ENCODE peak calls at places on chromosomes 4 and X, in ten cellular contexts. One of them, this sample, is unnamed.
A peak's percentile ranks its signal among the peaks of the same experiment; 100 is the strongest.

GRCh38 chr4:15478724-15479088 is 9.0 kb downstream of the CC2D2A start:
- DNase-seq in pancreas: no peak
- DNase-seq in aorta: no peak
- DNase-seq in ovary: no peak
- DNase-seq in CD8-positive, alpha-beta T cell: no peak
- DNase-seq in effector memory CD4-positive, alpha-beta T cell: no peak
- DNase-seq in K562: no peak
- DNase-seq in heart right ventricle: no peak
- DNase-seq in lung: no peak
- DNase-seq in GM12878: no peak
- DNase-seq in this sample: no peak

GRCh38 chr4:41294445-41295062 is 37.8 kb downstream of the UCHL1 start:
- DNase-seq in pancreas: no peak
- DNase-seq in aorta: no peak
- DNase-seq in ovary: no peak
- DNase-seq in CD8-positive, alpha-beta T cell: no peak
- DNase-seq in effector memory CD4-positive, alpha-beta T cell: no peak
- DNase-seq in K562: no peak
- DNase-seq in heart right ventricle: no peak
- DNase-seq in lung: no peak
- DNase-seq in GM12878: no peak
- DNase-seq in this sample: no peak

GRCh38 chr4:182492456-182492855 is 249.3 kb downstream of the TENM3 start:
- DNase-seq in pancreas: no peak
- DNase-seq in aorta: no peak
- DNase-seq in ovary: no peak
- DNase-seq in CD8-positive, alpha-beta T cell: no peak
- DNase-seq in effector memory CD4-positive, alpha-beta T cell: no peak
- DNase-seq in K562: no peak
- DNase-seq in heart right ventricle: no peak
- DNase-seq in lung: no peak
- DNase-seq in GM12878: no peak
- DNase-seq in this sample: peak; percentile 71

GRCh38 chr4:15436515-15436914 is 8.7 kb downstream of the C1QTNF7 start:
- DNase-seq in pancreas: no peak
- DNase-seq in aorta: peak; percentile 63
- DNase-seq in ovary: no peak
- DNase-seq in CD8-positive, alpha-beta T cell: no peak
- DNase-seq in effector memory CD4-positive, alpha-beta T cell: no peak
- DNase-seq in K562: no peak
- DNase-seq in heart right ventricle: no peak
- DNase-seq in lung: no peak
- DNase-seq in GM12878: no peak
- DNase-seq in this sample: peak; percentile 88

GRCh38 chrX:98897191-98897590 is 1512.9 kb downstream of the PCDH19 start:
- DNase-seq in pancreas: no peak
- DNase-seq in aorta: no peak
- DNase-seq in ovary: no peak
- DNase-seq in CD8-positive, alpha-beta T cell: no peak
- DNase-seq in effector memory CD4-positive, alpha-beta T cell: no peak
- DNase-seq in K562: no peak
- DNase-seq in heart right ventricle: no peak
- DNase-seq in lung: no peak
- DNase-seq in GM12878: no peak
- DNase-seq in this sample: no peak

GRCh38 chr4:23770011-23770410 is 119.8 kb downstream of the PPARGC1A start:
- DNase-seq in pancreas: no peak
- DNase-seq in aorta: no peak
- DNase-seq in ovary: no peak
- DNase-seq in CD8-positive, alpha-beta T cell: no peak
- DNase-seq in effector memory CD4-positive, alpha-beta T cell: no peak
- DNase-seq in K562: no peak
- DNase-seq in heart right ventricle: no peak
- DNase-seq in lung: no peak
- DNase-seq in GM12878: no peak
- DNase-seq in this sample: no peak

GRCh38 chr4:169484485-169484884 is 127.9 kb downstream of the NEK1 start:
- DNase-seq in pancreas: no peak
- DNase-seq in aorta: no peak
- DNase-seq in ovary: no peak
- DNase-seq in CD8-positive, alpha-beta T cell: no peak
- DNase-seq in effector memory CD4-positive, alpha-beta T cell: no peak
- DNase-seq in K562: no peak
- DNase-seq in heart right ventricle: no peak
- DNase-seq in lung: no peak
- DNase-seq in GM12878: no peak
- DNase-seq in this sample: peak; percentile 13

GRCh38 chr4:186144596-186145569 is 40.4 kb downstream of the FAM149A start:
- DNase-seq in pancreas: peak; percentile 43
- DNase-seq in aorta: peak; percentile 84
- DNase-seq in ovary: peak; percentile 80
- DNase-seq in CD8-positive, alpha-beta T cell: no peak
- DNase-seq in effector memory CD4-positive, alpha-beta T cell: no peak
- DNase-seq in K562: no peak
- DNase-seq in heart right ventricle: peak; percentile 73
- DNase-seq in lung: no peak
- DNase-seq in GM12878: no peak
- DNase-seq in this sample: peak; percentile 83

GRCh38 chr4:187309456-187309855 is 585.8 kb upstream of the FAT1 start:
- DNase-seq in pancreas: no peak
- DNase-seq in aorta: no peak
- DNase-seq in ovary: no peak
- DNase-seq in CD8-positive, alpha-beta T cell: no peak
- DNase-seq in effector memory CD4-positive, alpha-beta T cell: no peak
- DNase-seq in K562: no peak
- DNase-seq in heart right ventricle: no peak
- DNase-seq in lung: no peak
- DNase-seq in GM12878: no peak
- DNase-seq in this sample: peak; percentile 43

GRCh38 chr4:13705521-13706035 is 78.1 kb upstream of the BOD1L1 start:
- DNase-seq in pancreas: peak; percentile 20
- DNase-seq in aorta: no peak
- DNase-seq in ovary: no peak
- DNase-seq in CD8-positive, alpha-beta T cell: no peak
- DNase-seq in effector memory CD4-positive, alpha-beta T cell: no peak
- DNase-seq in K562: no peak
- DNase-seq in heart right ventricle: peak; percentile 40
- DNase-seq in lung: peak; percentile 48
- DNase-seq in GM12878: no peak
- DNase-seq in this sample: peak; percentile 12

GRCh38 chr4:154004450-154004849 is 215.6 kb upstream of the SFRP2 start:
- DNase-seq in pancreas: no peak
- DNase-seq in aorta: no peak
- DNase-seq in ovary: no peak
- DNase-seq in CD8-positive, alpha-beta T cell: no peak
- DNase-seq in effector memory CD4-positive, alpha-beta T cell: no peak
- DNase-seq in K562: no peak
- DNase-seq in heart right ventricle: no peak
- DNase-seq in lung: no peak
- DNase-seq in GM12878: no peak
- DNase-seq in this sample: no peak

GRCh38 chrX:31154941-31155340 is 83.1 kb upstream of the FTHL17 start:
- DNase-seq in pancreas: no peak
- DNase-seq in aorta: no peak
- DNase-seq in ovary: no peak
- DNase-seq in CD8-positive, alpha-beta T cell: no peak
- DNase-seq in effector memory CD4-positive, alpha-beta T cell: no peak
- DNase-seq in K562: no peak
- DNase-seq in heart right ventricle: no peak
- DNase-seq in lung: no peak
- DNase-seq in GM12878: no peak
- DNase-seq in this sample: no peak

GRCh38 chr4:47686294-47686872 is 151.5 kb downstream of the CORIN start:
- DNase-seq in pancreas: peak; percentile 25
- DNase-seq in aorta: peak; percentile 56
- DNase-seq in ovary: no peak
- DNase-seq in CD8-positive, alpha-beta T cell: peak; percentile 65
- DNase-seq in effector memory CD4-positive, alpha-beta T cell: peak; percentile 18
- DNase-seq in K562: peak; percentile 61
- DNase-seq in heart right ventricle: peak; percentile 33
- DNase-seq in lung: peak; percentile 65
- DNase-seq in GM12878: peak; percentile 13
- DNase-seq in this sample: peak; percentile 66

GRCh38 chr4:105765690-105766407 is 57.3 kb downstream of the GSTCD start:
- DNase-seq in pancreas: no peak
- DNase-seq in aorta: no peak
- DNase-seq in ovary: no peak
- DNase-seq in CD8-positive, alpha-beta T cell: no peak
- DNase-seq in effector memory CD4-positive, alpha-beta T cell: no peak
- DNase-seq in K562: peak; percentile 13
- DNase-seq in heart right ventricle: no peak
- DNase-seq in lung: no peak
- DNase-seq in GM12878: no peak
- DNase-seq in this sample: peak; percentile 52

GRCh38 chr4:88456757-88457306 is at the start of gene HERC5:
- DNase-seq in pancreas: peak; percentile 87
- DNase-seq in aorta: peak; percentile 95
- DNase-seq in ovary: peak; percentile 95
- DNase-seq in CD8-positive, alpha-beta T cell: peak; percentile 91
- DNase-seq in effector memory CD4-positive, alpha-beta T cell: peak; percentile 88
- DNase-seq in K562: peak; percentile 23
- DNase-seq in heart right ventricle: peak; percentile 91
- DNase-seq in lung: peak; percentile 90
- DNase-seq in GM12878: peak; percentile 87
- DNase-seq in this sample: peak; percentile 93

GRCh38 chr4:80322716-80323115 is 12.8 kb upstream of the CFAP299 start:
- DNase-seq in pancreas: no peak
- DNase-seq in aorta: no peak
- DNase-seq in ovary: no peak
- DNase-seq in CD8-positive, alpha-beta T cell: no peak
- DNase-seq in effector memory CD4-positive, alpha-beta T cell: no peak
- DNase-seq in K562: no peak
- DNase-seq in heart right ventricle: no peak
- DNase-seq in lung: no peak
- DNase-seq in GM12878: no peak
- DNase-seq in this sample: peak; percentile 67

GRCh38 chr4:109026588-109026987 is 263.7 kb upstream of the ETNPPL start:
- DNase-seq in pancreas: no peak
- DNase-seq in aorta: no peak
- DNase-seq in ovary: no peak
- DNase-seq in CD8-positive, alpha-beta T cell: no peak
- DNase-seq in effector memory CD4-positive, alpha-beta T cell: no peak
- DNase-seq in K562: no peak
- DNase-seq in heart right ventricle: no peak
- DNase-seq in lung: no peak
- DNase-seq in GM12878: no peak
- DNase-seq in this sample: no peak

GRCh38 chrX:40012039-40012799 is 85.5 kb downstream of the BCOR start:
- DNase-seq in pancreas: no peak
- DNase-seq in aorta: peak; percentile 53
- DNase-seq in ovary: peak; percentile 67
- DNase-seq in CD8-positive, alpha-beta T cell: no peak
- DNase-seq in effector memory CD4-positive, alpha-beta T cell: no peak
- DNase-seq in K562: no peak
- DNase-seq in heart right ventricle: peak; percentile 30
- DNase-seq in lung: no peak
- DNase-seq in GM12878: no peak
- DNase-seq in this sample: peak; percentile 65

GRCh38 chrX:74133156-74133796 is 170.7 kb upstream of the ZCCHC13 start:
- DNase-seq in pancreas: no peak
- DNase-seq in aorta: no peak
- DNase-seq in ovary: no peak
- DNase-seq in CD8-positive, alpha-beta T cell: no peak
- DNase-seq in effector memory CD4-positive, alpha-beta T cell: no peak
- DNase-seq in K562: peak; percentile 44
- DNase-seq in heart right ventricle: no peak
- DNase-seq in lung: no peak
- DNase-seq in GM12878: peak; percentile 19
- DNase-seq in this sample: peak; percentile 89

GRCh38 chrX:20284992-20285391 is 18.3 kb upstream of the RPS6KA3 start:
- DNase-seq in pancreas: no peak
- DNase-seq in aorta: no peak
- DNase-seq in ovary: no peak
- DNase-seq in CD8-positive, alpha-beta T cell: no peak
- DNase-seq in effector memory CD4-positive, alpha-beta T cell: no peak
- DNase-seq in K562: no peak
- DNase-seq in heart right ventricle: no peak
- DNase-seq in lung: no peak
- DNase-seq in GM12878: no peak
- DNase-seq in this sample: peak; percentile 15
- H3K4me1 ChIP-seq in pancreas: no peaks in the 10 kb centered on the region
- H3K4me1 ChIP-seq in aorta: no peaks in the 10 kb centered on the region
- H3K4me1 ChIP-seq in ovary: no peaks in the 10 kb centered on the region
- H3K4me1 ChIP-seq in CD8-positive, alpha-beta T cell: no peaks in the 10 kb centered on the region
- H3K4me1 ChIP-seq in effector memory CD4-positive, alpha-beta T cell: no peaks in the 10 kb centered on the region
- H3K4me1 ChIP-seq in K562: no peaks in the 10 kb centered on the region
- H3K4me1 ChIP-seq in heart right ventricle: no peaks in the 10 kb centered on the region
- H3K4me1 ChIP-seq in lung: no peaks in the 10 kb centered on the region
- H3K4me1 ChIP-seq in GM12878: no peaks in the 10 kb centered on the region
- H3K4me1 ChIP-seq in this sample: peaks cover 10% of the 10 kb centered on the region

GRCh38 chr4:7803992-7804758 is 135.5 kb downstream of the AFAP1 start:
- DNase-seq in pancreas: peak; percentile 61
- DNase-seq in aorta: peak; percentile 88
- DNase-seq in ovary: peak; percentile 92
- DNase-seq in CD8-positive, alpha-beta T cell: peak; percentile 86
- DNase-seq in effector memory CD4-positive, alpha-beta T cell: peak; percentile 60
- DNase-seq in K562: peak; percentile 86
- DNase-seq in heart right ventricle: peak; percentile 87
- DNase-seq in lung: peak; percentile 88
- DNase-seq in GM12878: no peak
- DNase-seq in this sample: peak; percentile 93
- H3K36me3 ChIP-seq in pancreas: no peaks in the 10 kb centered on the region
- H3K36me3 ChIP-seq in aorta: no peaks in the 10 kb centered on the region
- H3K36me3 ChIP-seq in ovary: no peaks in the 10 kb centered on the region
- H3K36me3 ChIP-seq in CD8-positive, alpha-beta T cell: peaks cover 11% of the 10 kb centered on the region
- H3K36me3 ChIP-seq in effector memory CD4-positive, alpha-beta T cell: peaks cover 17% of the 10 kb centered on the region
- H3K36me3 ChIP-seq in K562: no peaks in the 10 kb centered on the region
- H3K36me3 ChIP-seq in heart right ventricle: no peaks in the 10 kb centered on the region
- H3K36me3 ChIP-seq in lung: no peaks in the 10 kb centered on the region
- H3K36me3 ChIP-seq in GM12878: no peaks in the 10 kb centered on the region
- H3K36me3 ChIP-seq in this sample: peaks cover 44% of the 10 kb centered on the region

DNA sequence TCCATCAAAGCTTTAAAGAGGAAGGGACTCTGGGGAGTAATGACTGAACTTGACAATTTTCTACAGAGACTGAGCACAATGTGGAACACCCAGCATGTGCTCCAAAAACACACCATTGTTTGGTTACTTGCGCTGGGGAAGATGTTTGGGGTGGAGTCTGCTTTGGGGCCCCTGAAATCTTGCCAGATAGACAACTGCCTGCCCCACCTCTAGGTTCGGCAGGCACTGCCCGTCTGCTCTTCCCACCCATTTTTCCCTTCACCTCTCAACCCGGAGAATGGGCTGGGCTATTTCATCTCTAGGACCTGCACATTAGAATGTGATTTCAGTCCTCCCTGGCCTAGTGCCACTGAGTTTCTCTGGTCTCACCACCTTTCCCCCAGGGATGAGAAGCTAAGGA is 41.9 kb downstream of the TSC22D3 start:
- DNase-seq in pancreas: no peak
- DNase-seq in aorta: no peak
- DNase-seq in ovary: peak; percentile 8
- DNase-seq in CD8-positive, alpha-beta T cell: no peak
- DNase-seq in effector memory CD4-positive, alpha-beta T cell: no peak
- DNase-seq in K562: no peak
- DNase-seq in heart right ventricle: no peak
- DNase-seq in lung: no peak
- DNase-seq in GM12878: no peak
- DNase-seq in this sample: no peak
- H3K4me1 ChIP-seq in pancreas: peaks cover 12% of the 10 kb centered on the region
- H3K4me1 ChIP-seq in aorta: no peaks in the 10 kb centered on the region
- H3K4me1 ChIP-seq in ovary: peaks cover 24% of the 10 kb centered on the region
- H3K4me1 ChIP-seq in CD8-positive, alpha-beta T cell: peaks cover under 1% of the 10 kb centered on the region
- H3K4me1 ChIP-seq in effector memory CD4-positive, alpha-beta T cell: no peaks in the 10 kb centered on the region
- H3K4me1 ChIP-seq in K562: peaks cover 30% of the 10 kb centered on the region
- H3K4me1 ChIP-seq in heart right ventricle: peaks cover 10% of the 10 kb centered on the region
- H3K4me1 ChIP-seq in lung: peaks cover 24% of the 10 kb centered on the region
- H3K4me1 ChIP-seq in GM12878: no peaks in the 10 kb centered on the region
- H3K4me1 ChIP-seq in this sample: peaks cover 18% of the 10 kb centered on the region

GRCh38 chrX:150736478-150736877 is 43.3 kb downstream of the MTMR1 start:
- DNase-seq in pancreas: no peak
- DNase-seq in aorta: no peak
- DNase-seq in ovary: no peak
- DNase-seq in CD8-positive, alpha-beta T cell: no peak
- DNase-seq in effector memory CD4-positive, alpha-beta T cell: no peak
- DNase-seq in K562: no peak
- DNase-seq in heart right ventricle: no peak
- DNase-seq in lung: no peak
- DNase-seq in GM12878: no peak
- DNase-seq in this sample: no peak
- H3K36me3 ChIP-seq in pancreas: no peaks in the 10 kb centered on the region
- H3K36me3 ChIP-seq in aorta: peaks cover 8% of the 10 kb centered on the region
- H3K36me3 ChIP-seq in ovary: no peaks in the 10 kb centered on the region
- H3K36me3 ChIP-seq in CD8-positive, alpha-beta T cell: peaks cover 28% of the 10 kb centered on the region
- H3K36me3 ChIP-seq in effector memory CD4-positive, alpha-beta T cell: peaks cover 43% of the 10 kb centered on the region
- H3K36me3 ChIP-seq in K562: peaks cover 86% of the 10 kb centered on the region
- H3K36me3 ChIP-seq in heart right ventricle: no peaks in the 10 kb centered on the region
- H3K36me3 ChIP-seq in lung: peaks cover 24% of the 10 kb centered on the region
- H3K36me3 ChIP-seq in GM12878: no peaks in the 10 kb centered on the region
- H3K36me3 ChIP-seq in this sample: peaks cover 22% of the 10 kb centered on the region

This sample was measured in adipocyte.